ENCODE peak calls at places on chromosomes 13 and 19, in six cellular contexts. One of them, this sample, is unnamed.

GRCh38 chr19:53365899-53366493 is 491 bp downstream of the ZNF525 start:
- DNase-seq in left ventricle myocardium inferior: peak; percentile 15
- DNase-seq in GM23338: peak; percentile 68
- DNase-seq in NCI-H2029 treated with DMSO at 0.1 percent for 48 hours: no peak
- DNase-seq in activated CD4-positive, CD25-positive, alpha-beta regulatory T cell treated with anti-CD3 and anti-CD28 coated beads, Interleukin-2, amount 50 U/mL, for 16 hours: no peak
- DNase-seq in AG09319: no peak
- DNase-seq in this sample: no peak

GRCh38 chr13:57630661-57631606 is 610 bp upstream of the PCDH17 start:
- DNase-seq in GM23338: peak; percentile 46
- DNase-seq in left ventricle myocardium inferior: no peak
- DNase-seq in activated CD4-positive, CD25-positive, alpha-beta regulatory T cell treated with anti-CD3 and anti-CD28 coated beads, Interleukin-2, amount 50 U/mL, for 16 hours: no peak
- DNase-seq in AG09319: no peak
- DNase-seq in NCI-H2029 treated with DMSO at 0.1 percent for 48 hours: no peak
- DNase-seq in this sample: no peak

GRCh38 chr19:55249841-55250240 is 9.0 kb downstream of the PPP6R1 start:
- DNase-seq in activated CD4-positive, CD25-positive, alpha-beta regulatory T cell treated with anti-CD3 and anti-CD28 coated beads, Interleukin-2, amount 50 U/mL, for 16 hours: no peak
- DNase-seq in GM23338: no peak
- DNase-seq in left ventricle myocardium inferior: no peak
- DNase-seq in NCI-H2029 treated with DMSO at 0.1 percent for 48 hours: no peak
- DNase-seq in AG09319: no peak
- DNase-seq in this sample: no peak

GRCh38 chr19:7559102-7559501 is 23.6 kb downstream of the PNPLA6 start:
- DNase-seq in activated CD4-positive, CD25-positive, alpha-beta regulatory T cell treated with anti-CD3 and anti-CD28 coated beads, Interleukin-2, amount 50 U/mL, for 16 hours: no peak
- DNase-seq in NCI-H2029 treated with DMSO at 0.1 percent for 48 hours: no peak
- DNase-seq in AG09319: no peak
- DNase-seq in left ventricle myocardium inferior: no peak
- DNase-seq in GM23338: no peak
- DNase-seq in this sample: no peak

GRCh38 chr19:37594982-37595382 is 306 bp downstream of the ZNF540 start:
- DNase-seq in activated CD4-positive, CD25-positive, alpha-beta regulatory T cell treated with anti-CD3 and anti-CD28 coated beads, Interleukin-2, amount 50 U/mL, for 16 hours: peak; percentile 43
- DNase-seq in left ventricle myocardium inferior: peak; percentile 66
- DNase-seq in AG09319: no peak
- DNase-seq in NCI-H2029 treated with DMSO at 0.1 percent for 48 hours: no peak
- DNase-seq in GM23338: no peak
- DNase-seq in this sample: peak; percentile 84

GRCh38 chr13:78777973-78778372 is 119.0 kb upstream of the OBI1 start:
- DNase-seq in activated CD4-positive, CD25-positive, alpha-beta regulatory T cell treated with anti-CD3 and anti-CD28 coated beads, Interleukin-2, amount 50 U/mL, for 16 hours: no peak
- DNase-seq in NCI-H2029 treated with DMSO at 0.1 percent for 48 hours: no peak
- DNase-seq in GM23338: no peak
- DNase-seq in left ventricle myocardium inferior: no peak
- DNase-seq in AG09319: no peak
- DNase-seq in this sample: no peak

GRCh38 chr13:40672310-40673060 is 6.0 kb upstream of the FOXO1 start:
- DNase-seq in left ventricle myocardium inferior: no peak
- DNase-seq in GM23338: peak; percentile 72
- DNase-seq in activated CD4-positive, CD25-positive, alpha-beta regulatory T cell treated with anti-CD3 and anti-CD28 coated beads, Interleukin-2, amount 50 U/mL, for 16 hours: no peak
- DNase-seq in NCI-H2029 treated with DMSO at 0.1 percent for 48 hours: peak; percentile 45
- DNase-seq in AG09319: peak; percentile 22
- DNase-seq in this sample: no peak

GRCh38 chr13:33797622-33798021 is 20.3 kb upstream of the RFC3 start:
- DNase-seq in AG09319: no peak
- DNase-seq in NCI-H2029 treated with DMSO at 0.1 percent for 48 hours: no peak
- DNase-seq in left ventricle myocardium inferior: no peak
- DNase-seq in activated CD4-positive, CD25-positive, alpha-beta regulatory T cell treated with anti-CD3 and anti-CD28 coated beads, Interleukin-2, amount 50 U/mL, for 16 hours: no peak
- DNase-seq in GM23338: no peak
- DNase-seq in this sample: no peak

GRCh38 chr13:79549355-79550106 is 68.6 kb downstream of the NDFIP2 start:
- DNase-seq in AG09319: no peak
- DNase-seq in left ventricle myocardium inferior: no peak
- DNase-seq in GM23338: no peak
- DNase-seq in NCI-H2029 treated with DMSO at 0.1 percent for 48 hours: no peak
- DNase-seq in activated CD4-positive, CD25-positive, alpha-beta regulatory T cell treated with anti-CD3 and anti-CD28 coated beads, Interleukin-2, amount 50 U/mL, for 16 hours: no peak
- DNase-seq in this sample: no peak

GRCh38 chr13:47211106-47211505 is 314.3 kb upstream of the HTR2A start:
- DNase-seq in activated CD4-positive, CD25-positive, alpha-beta regulatory T cell treated with anti-CD3 and anti-CD28 coated beads, Interleukin-2, amount 50 U/mL, for 16 hours: no peak
- DNase-seq in GM23338: peak; percentile 24
- DNase-seq in NCI-H2029 treated with DMSO at 0.1 percent for 48 hours: no peak
- DNase-seq in AG09319: no peak
- DNase-seq in left ventricle myocardium inferior: no peak
- DNase-seq in this sample: no peak